ENCODE peak calls at places on chromosomes 13 and 19, in nine cellular contexts. D is OCI-LY7, F is HFFc6, O is upper lobe of left lung, V is heart right ventricle, Z is AG04449, K is fibroblast of lung, B is mucosa of descending colon, S is fibroblast of mammary gland. A is an unnamed sample.

GRCh38 chr13:30194906-30195305 is 112.4 kb downstream of the KATNAL1 start:
- DNase-seq in V (no peak), O (no peak), D (no peak), K (peak), B (no peak), F (no peak), Z (no peak), S (no peak), A (no peak)

GRCh38 chr13:109281823-109282239 is 504.6 kb downstream of the IRS2 start:
- DNase-seq in O (no peak), S (no peak), F (no peak), D (no peak), Z (no peak), K (peak), B (no peak), V (peak), A (no peak)

GRCh38 chr13:37306778-37307544 is 201.5 kb upstream of the CSNK1A1L start:
- DNase-seq in F (peak), D (no peak), B (no peak), Z (peak), O (no peak), V (no peak), K (peak), S (peak), A (no peak)

GRCh38 chr13:66348745-66349720 is 881.1 kb downstream of the PCDH9 start:
- DNase-seq in Z (no peak), V (peak), B (no peak), D (no peak), K (no peak), F (no peak), S (no peak), O (peak), A (no peak)

GRCh38 chr13:110042253-110042652 is 255.9 kb upstream of the IRS2 start:
- DNase-seq in K (peak), D (no peak), S (no peak), O (no peak), B (no peak), Z (peak), V (no peak), F (no peak), A (no peak)

GRCh38 chr13:110396913-110397379 is 89.9 kb downstream of the COL4A2 start:
- DNase-seq in K (peak), B (peak), F (peak), V (peak), D (no peak), Z (peak), O (peak), S (peak), A (no peak)

GRCh38 chr13:75505966-75506365 is 24.0 kb upstream of the TBC1D4 start:
- DNase-seq in D (no peak), S (no peak), B (no peak), O (no peak), Z (no peak), K (no peak), V (no peak), F (no peak), A (no peak)

GRCh38 chr13:87851395-87851794 is 180.2 kb downstream of the SLITRK5 start:
- DNase-seq in F (no peak), B (no peak), O (no peak), S (no peak), Z (no peak), D (no peak), V (no peak), K (no peak), A (no peak)

GRCh38 chr13:29782798-29783197 is 67.6 kb downstream of the UBL3 start:
- DNase-seq in O (no peak), B (no peak), K (no peak), Z (no peak), D (no peak), V (no peak), F (no peak), S (peak), A (no peak)

GRCh38 chr13:91894311-91894710 is 495.9 kb downstream of the GPC5 start:
- DNase-seq in K (peak), Z (no peak), D (no peak), O (no peak), S (no peak), B (no peak), F (no peak), V (no peak), A (no peak)

GRCh38 chr13:66992183-66992582 is 238.0 kb downstream of the PCDH9 start:
- DNase-seq in K (peak), S (no peak), V (no peak), B (no peak), Z (no peak), O (no peak), F (no peak), D (peak), A (no peak)

GRCh38 chr19:6476155-6476895 is 5.3 kb downstream of the DENND1C start:
- DNase-seq in O (peak), Z (no peak), D (peak), K (peak), B (peak), V (no peak), F (peak), S (peak), A (peak)

GRCh38 chr19:3276341-3276799 is 51.9 kb downstream of the CELF5 start:
- DNase-seq in O (peak), S (no peak), B (peak), F (no peak), V (no peak), Z (no peak), K (no peak), D (peak), A (no peak)

GRCh38 chr19:3272952-3273351 is 48.5 kb downstream of the CELF5 start:
- DNase-seq in V (no peak), K (no peak), O (no peak), F (no peak), B (no peak), Z (no peak), D (no peak), S (no peak), A (no peak)

GRCh38 chr19:3275583-3276340 is 51.3 kb downstream of the CELF5 start:
- DNase-seq in O (peak), S (peak), Z (no peak), B (peak), V (peak), K (peak), D (peak), F (peak), A (peak)

GRCh38 chr19:3274245-3275067 is 50.0 kb downstream of the CELF5 start:
- DNase-seq in V (no peak), Z (no peak), K (no peak), S (no peak), F (no peak), O (no peak), D (no peak), B (no peak), A (no peak)

GRCh38 chr19:3275068-3275582 is 50.7 kb downstream of the CELF5 start:
- DNase-seq in B (no peak), K (no peak), Z (no peak), F (no peak), O (no peak), V (no peak), S (no peak), D (peak), A (peak)
- TF ChIP-seq CTCF in B (no peak), K (peak), Z (peak), F (no peak), O (no peak), V (no peak), S (peak), D (peak), A (no peak)

GRCh38 chr19:11127905-11128304 is 27.7 kb downstream of the SPC24 start:
- DNase-seq in O (no peak), S (no peak), Z (no peak), V (no peak), D (no peak), K (no peak), F (no peak), B (no peak), A (no peak)
- TF ChIP-seq CTCF in O (no peak), S (no peak), Z (no peak), V (no peak), D (no peak), K (no peak), F (no peak), B (no peak), A (no peak)

DNA sequence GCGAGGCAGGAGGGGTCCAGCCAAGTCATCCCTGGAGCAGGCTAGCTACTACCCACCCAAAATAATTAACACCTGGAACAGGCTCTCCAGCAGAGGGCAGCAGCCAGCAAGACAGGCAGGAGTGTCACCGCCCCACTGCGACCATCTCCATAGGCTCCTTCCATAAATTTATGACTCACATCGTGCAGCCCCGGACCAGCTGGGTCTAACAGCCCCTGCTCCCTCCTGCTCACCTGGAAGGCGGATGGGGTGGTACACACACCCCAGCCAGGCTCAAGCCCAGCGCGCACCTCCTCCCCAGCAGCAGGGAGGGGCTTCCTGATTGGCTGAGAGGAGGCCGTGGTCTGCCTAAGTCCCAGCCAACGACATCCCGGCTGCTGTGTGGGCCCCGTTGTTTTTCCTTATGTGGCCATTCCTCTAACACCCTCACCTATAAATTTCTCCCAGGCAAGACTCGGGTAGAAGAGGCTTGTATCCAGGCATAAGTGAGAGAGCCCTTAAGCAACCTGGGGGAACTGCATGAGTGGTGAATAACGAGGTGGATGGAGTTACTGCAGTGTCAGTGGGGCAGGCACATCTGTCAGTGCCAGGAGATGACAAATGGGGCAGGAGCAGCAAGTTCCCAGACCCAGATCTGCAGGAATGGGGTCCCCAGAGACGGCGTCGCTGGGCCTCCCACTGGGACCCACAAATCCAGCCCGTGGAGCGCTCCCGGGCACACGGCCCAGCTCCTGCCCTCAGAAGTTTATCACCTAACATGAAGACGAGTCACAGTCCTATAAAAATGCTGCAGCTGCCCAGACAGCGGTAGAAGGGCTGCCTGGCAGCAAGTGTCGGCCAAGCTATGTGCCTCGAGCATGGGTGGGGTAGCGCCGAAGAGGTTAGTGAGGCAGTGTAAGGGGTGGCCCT is 43.1 kb downstream of the CEBPG start:
- DNase-seq in S (peak), V (peak), Z (no peak), B (peak), O (peak), K (peak), F (peak), D (peak), A (peak)
- TF ChIP-seq CTCF in S (peak), V (peak), Z (peak), B (peak), O (peak), K (peak), F (peak), D (peak), A (no peak)

DNA sequence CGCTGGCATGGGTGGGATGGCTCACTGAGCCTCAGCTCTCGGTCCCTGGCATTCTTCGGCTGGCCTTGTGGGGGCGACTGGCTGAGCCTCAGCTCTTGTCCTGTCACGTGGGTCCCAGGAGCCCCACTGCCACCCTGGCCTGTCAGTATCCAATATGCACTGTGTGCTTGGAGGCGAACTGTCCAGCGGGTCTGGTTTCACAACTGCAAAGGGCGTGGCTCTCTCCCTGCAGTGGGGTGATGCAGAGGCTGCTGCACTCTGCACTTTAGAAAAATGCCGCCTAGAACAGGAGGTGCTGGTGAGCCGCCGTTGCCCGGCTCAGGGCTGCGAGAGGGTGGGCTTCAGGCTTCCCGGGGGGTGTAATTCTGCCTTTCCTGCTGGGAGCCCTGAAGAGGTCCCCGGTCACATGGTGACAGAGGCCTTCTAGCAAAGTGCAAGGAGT is 17.0 kb upstream of the TMEM255B start:
- DNase-seq in F (peak), B (peak), D (no peak), S (peak), V (no peak), Z (no peak), K (peak), O (peak), A (no peak)
- TF ChIP-seq CTCF in F (no peak), B (no peak), D (no peak), S (peak), V (no peak), Z (peak), K (peak), O (peak), A (no peak)

GRCh38 chr19:5354403-5354802 is 13.8 kb upstream of the PTPRS start:
- DNase-seq in B (no peak), K (no peak), S (peak), F (no peak), V (no peak), D (no peak), O (no peak), Z (no peak), A (no peak)
- TF ChIP-seq CTCF in B (no peak), K (peak), S (peak), F (peak), V (no peak), D (peak), O (no peak), Z (peak), A (no peak)

DNA sequence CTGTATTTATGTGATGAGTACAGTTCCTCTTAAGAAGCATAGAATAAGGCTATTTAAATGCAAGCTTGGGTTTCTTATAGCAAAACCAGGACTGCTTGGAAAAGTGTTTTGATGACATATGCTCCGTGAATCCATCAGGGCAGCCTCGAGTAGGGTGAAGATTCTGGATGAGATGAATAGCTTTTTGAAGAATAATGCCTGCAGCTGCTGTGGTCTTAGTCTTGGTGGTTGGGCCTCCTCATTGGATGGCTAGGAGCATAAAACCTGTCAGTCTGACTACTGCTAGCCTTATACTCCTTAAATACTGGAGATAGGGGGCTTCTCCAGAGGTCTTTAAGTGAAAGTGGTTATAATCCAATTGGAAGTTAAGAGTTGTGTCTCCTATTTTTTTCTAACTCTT is 704.3 kb downstream of the FGF9 start:
- DNase-seq in B (no peak), F (no peak), K (no peak), S (no peak), O (no peak), D (no peak), V (no peak), Z (no peak), A (no peak)
- TF ChIP-seq CTCF in B (no peak), F (no peak), K (no peak), S (no peak), O (no peak), D (no peak), V (no peak), Z (no peak), A (no peak)

DNA sequence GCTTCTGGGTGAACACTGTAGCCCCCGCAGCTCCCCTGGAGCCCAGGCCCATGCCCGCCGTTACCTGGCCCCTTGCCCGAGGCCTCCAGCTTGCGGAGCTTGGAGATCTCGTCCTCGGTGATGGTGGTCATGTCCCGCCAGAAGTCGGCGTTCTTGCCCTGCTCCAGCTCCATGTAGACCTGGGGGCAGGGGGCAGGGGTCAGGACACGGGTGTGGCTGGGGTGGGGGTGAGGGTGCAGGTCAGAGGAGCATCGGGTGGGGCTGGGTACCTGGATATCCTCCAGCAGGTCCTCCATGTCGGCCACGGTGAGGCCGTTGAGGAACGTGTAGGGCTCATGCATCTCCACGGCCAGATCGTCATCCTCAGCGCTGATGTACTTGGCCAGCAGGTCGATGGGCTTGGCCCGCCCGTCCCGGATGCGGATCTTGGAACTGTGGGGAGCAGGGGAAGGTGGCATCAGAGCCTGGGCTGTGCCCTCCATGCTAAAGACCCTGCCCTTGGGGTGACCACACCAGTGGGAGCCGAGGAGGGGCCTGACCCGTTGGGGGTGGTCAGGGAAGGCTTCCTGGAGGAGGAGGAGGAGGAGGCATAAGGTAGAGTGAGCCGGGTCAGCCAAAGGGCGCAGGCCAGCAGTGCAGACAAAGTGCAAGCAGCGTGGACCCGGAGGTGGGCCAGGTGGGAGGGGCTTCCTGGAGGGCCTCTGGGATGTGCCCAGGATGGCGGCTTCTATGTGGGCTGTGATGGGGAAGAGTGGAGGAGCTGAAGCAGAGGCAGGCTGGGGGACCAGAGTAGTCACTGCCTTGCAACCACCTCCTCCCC is 7.6 kb downstream of the CACTIN start:
- DNase-seq in V (no peak), K (no peak), O (no peak), B (no peak), Z (no peak), F (no peak), D (no peak), S (no peak), A (no peak)
- TF ChIP-seq CTCF in V (no peak), K (no peak), O (no peak), B (no peak), Z (no peak), F (peak), D (peak), S (no peak), A (no peak)

DNA sequence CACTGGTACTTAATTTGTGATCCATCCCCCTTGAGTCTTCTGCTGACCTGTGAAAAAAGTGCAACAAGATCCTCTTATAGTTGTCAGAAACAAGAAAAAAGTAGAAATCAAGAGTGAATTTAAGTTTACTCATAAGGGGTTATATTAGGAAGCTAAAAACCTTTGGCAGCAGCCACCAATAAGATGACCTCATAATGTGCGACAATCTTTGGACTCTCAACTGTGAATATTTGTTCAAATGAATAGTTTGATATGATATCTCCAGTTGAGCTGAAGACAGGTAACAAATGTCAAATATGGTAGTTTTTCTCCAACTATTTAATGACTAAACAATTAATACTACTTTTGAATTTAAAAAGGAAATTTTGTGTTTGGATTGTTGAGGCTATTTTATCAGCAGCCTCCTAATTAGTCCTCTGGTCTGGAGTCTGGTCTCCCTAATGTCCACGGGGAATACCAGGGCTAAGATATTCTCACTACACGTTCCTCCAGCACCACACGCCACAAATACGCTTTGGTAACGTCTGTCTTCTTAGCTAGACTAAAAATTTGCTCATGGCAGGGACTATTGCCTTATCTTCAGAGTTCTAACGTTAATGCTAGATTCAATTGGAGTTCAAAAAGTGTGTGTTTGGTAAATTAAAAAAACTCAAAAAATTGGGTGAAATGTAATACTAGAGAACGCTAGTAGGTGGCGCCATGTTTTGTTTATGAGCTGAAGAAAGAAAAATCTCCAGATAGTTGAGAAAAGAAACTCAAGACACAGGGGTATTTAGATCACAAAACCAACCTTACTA is 51.0 kb upstream of the PDX1 start:
- DNase-seq in D (peak), S (peak), K (no peak), O (no peak), V (no peak), B (no peak), Z (no peak), F (no peak), A (no peak)
- TF ChIP-seq CTCF in D (peak), S (peak), K (peak), O (peak), V (no peak), B (peak), Z (peak), F (peak), A (no peak)

A was measured in activated B cell treated with CpG ODN at 0.5 μM for 24 hours.